ENCODE peak calls at places on chromosome 6, in ten cellular contexts. B, U, C, S, H, G, N, E, Z and Q are unnamed samples.

GRCh38 chr6:152063170-152063921 is 255.9 kb downstream of the ESR1 start:
- DNase-seq in E (no peak), C (no peak), B (no peak), U (no peak), H (no peak), G (peak; percentile 38), Z (no peak), S (no peak), N (no peak), Q (no peak)

GRCh38 chr6:148343028-148343374 is 363 bp downstream of the SASH1 start:
- DNase-seq in Z (no peak), U (no peak), E (no peak), S (peak; percentile 60), C (no peak), N (no peak), H (peak; percentile 47), B (no peak), G (no peak), Q (no peak)

GRCh38 chr6:1227935-1228753 is 83.8 kb upstream of the FOXQ1 start:
- DNase-seq in E (no peak), S (no peak), N (no peak), B (no peak), Z (peak; percentile 80), U (no peak), C (no peak), H (no peak), G (no peak), Q (no peak)

GRCh38 chr6:3265671-3266070 is 6.9 kb downstream of the PSMG4 start:
- DNase-seq in H (no peak), S (no peak), Z (no peak), E (no peak), U (no peak), G (no peak), C (no peak), N (no peak), B (no peak), Q (no peak)

GRCh38 chr6:108580645-108581044 is 19.9 kb downstream of the FOXO3 start:
- DNase-seq in H (no peak), C (no peak), G (no peak), Z (no peak), N (no peak), B (no peak), U (no peak), E (no peak), S (no peak), Q (no peak)

GRCh38 chr6:3797231-3798200 is 46.0 kb upstream of the PXDC1 start:
- DNase-seq in B (no peak), N (no peak), G (peak; percentile 93), E (no peak), U (no peak), H (peak; percentile 31), C (no peak), Z (peak; percentile 63), S (no peak), Q (no peak)

GRCh38 chr6:132763269-132763668 is 5.6 kb upstream of the VNN2 start:
- DNase-seq in H (peak; percentile 71), S (no peak), Z (no peak), G (no peak), C (no peak), B (no peak), E (no peak), U (no peak), N (no peak), Q (peak; percentile 76)

GRCh38 chr6:21665436-21666199 is 72.1 kb downstream of the SOX4 start:
- DNase-seq in S (peak; percentile 50), G (no peak), H (no peak), C (no peak), U (no peak), E (no peak), B (peak; percentile 12), N (peak; percentile 44), Z (no peak), Q (peak; percentile 3)

GRCh38 chr6:145626857-145627256 is 108.5 kb downstream of the EPM2A start:
- DNase-seq in U (no peak), N (no peak), S (no peak), G (no peak), B (no peak), E (no peak), H (no peak), C (no peak), Z (no peak), Q (no peak)

GRCh38 chr6:138972226-138972665 is 15.8 kb downstream of the REPS1 start:
- DNase-seq in E (no peak), U (no peak), H (no peak), G (peak; percentile 60), Z (peak; percentile 58), N (no peak), C (no peak), S (no peak), B (no peak), Q (no peak)

GRCh38 chr6:36980876-36981619 is 4.9 kb downstream of the MTCH1 start:
- DNase-seq in H (no peak), C (no peak), G (no peak), E (no peak), S (no peak), N (no peak), U (no peak), B (no peak), Z (no peak), Q (no peak)

GRCh38 chr6:104253236-104253635 is 606.5 kb downstream of the HACE1 start:
- DNase-seq in E (no peak), U (no peak), G (no peak), C (no peak), H (no peak), N (no peak), Z (no peak), S (no peak), B (no peak), Q (no peak)

GRCh38 chr6:13427838-13428527 is 59.4 kb downstream of the GFOD1 start:
- DNase-seq in G (no peak), U (no peak), Z (no peak), S (no peak), C (no peak), H (peak; percentile 88), B (no peak), E (no peak), N (peak; percentile 32), Q (peak; percentile 94)

GRCh38 chr6:129203190-129203900 is 320.4 kb downstream of the LAMA2 start:
- DNase-seq in S (peak; percentile 32), U (no peak), H (no peak), E (no peak), N (no peak), B (no peak), C (no peak), G (peak; percentile 60), Z (no peak), Q (no peak)

GRCh38 chr6:160160450-160160849 is 38.8 kb downstream of the SLC22A1 start:
- DNase-seq in Z (peak; percentile 54), E (no peak), U (no peak), G (no peak), S (no peak), B (no peak), H (no peak), C (no peak), N (no peak), Q (no peak)
- TF ChIP-seq CTCF in Z (peak; percentile 40), E (peak; percentile 7), U (no peak), G (peak; percentile 6), S (no peak), B (no peak), H (no peak), C (no peak), N (no peak), Q (no peak)

GRCh38 chr6:50087231-50087954 is 37.7 kb upstream of the DEFB112 start:
- DNase-seq in E (no peak), N (no peak), G (peak; percentile 56), H (no peak), Z (peak; percentile 24), U (no peak), B (no peak), C (no peak), S (no peak), Q (no peak)
- TF ChIP-seq CTCF in E (no peak), N (no peak), G (peak; percentile 12), H (no peak), Z (no peak), U (no peak), B (no peak), C (no peak), S (no peak), Q (no peak)

DNA sequence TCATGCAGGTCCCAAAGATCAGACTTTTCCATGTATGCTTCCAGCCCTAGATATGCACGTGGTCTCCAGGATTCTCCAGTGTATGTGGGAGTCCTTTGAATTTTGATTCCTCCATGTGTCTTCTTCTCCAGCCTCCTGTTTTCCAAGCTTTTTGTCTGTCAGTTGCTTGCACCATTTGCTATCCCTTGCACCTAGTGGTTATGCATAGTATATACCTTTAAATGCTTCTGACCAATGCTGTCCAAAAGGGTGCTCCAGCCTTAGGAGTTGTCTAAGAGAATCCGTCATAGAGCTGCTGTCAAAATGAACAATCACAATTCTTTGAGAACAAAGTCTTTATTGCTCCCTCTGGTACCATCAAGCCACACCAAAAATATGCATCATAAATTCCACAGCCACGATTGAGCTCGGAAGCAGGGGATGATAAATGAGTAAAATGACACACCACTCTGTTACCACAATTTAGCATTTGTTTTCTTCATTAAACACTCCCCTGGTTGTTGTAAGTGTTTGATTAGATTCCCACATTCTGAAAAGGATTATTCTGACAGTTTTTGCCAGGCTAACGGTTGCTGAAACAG is 706.2 kb upstream of the GJE1 start:
- DNase-seq in H (no peak), E (no peak), N (no peak), G (peak; percentile 61), S (no peak), U (no peak), Z (no peak), C (no peak), B (no peak), Q (no peak)
- TF ChIP-seq CTCF in H (no peak), E (no peak), N (no peak), G (no peak), S (no peak), U (no peak), Z (no peak), C (no peak), B (peak; percentile 21), Q (no peak)

GRCh38 chr6:100461920-100462295 is 2.8 kb downstream of the SIM1 start:
- DNase-seq in B (no peak), Z (no peak), E (no peak), C (no peak), U (no peak), H (no peak), S (no peak), N (no peak), G (no peak), Q (no peak)

GRCh38 chr6:100459291-100459690 is 5.4 kb downstream of the SIM1 start:
- DNase-seq in H (no peak), C (no peak), Z (no peak), G (no peak), S (no peak), E (no peak), N (no peak), B (no peak), U (no peak), Q (no peak)

GRCh38 chr6:100461273-100461919 is 3.3 kb downstream of the SIM1 start:
- DNase-seq in N (peak; percentile 67), S (peak; percentile 74), Z (no peak), H (no peak), G (no peak), U (no peak), C (no peak), B (no peak), E (no peak), Q (no peak)

GRCh38 chr6:100462396-100462795 is 2.3 kb downstream of the SIM1 start:
- DNase-seq in N (no peak), H (no peak), S (no peak), C (no peak), G (no peak), Z (no peak), B (no peak), E (no peak), U (no peak), Q (no peak)

GRCh38 chr6:100460650-100461204 is 4.0 kb downstream of the SIM1 start:
- DNase-seq in E (no peak), N (no peak), B (no peak), H (no peak), C (no peak), U (no peak), S (no peak), G (no peak), Z (no peak), Q (no peak)
- TF ChIP-seq CTCF in E (peak; percentile 8), N (peak; percentile 71), B (peak; percentile 65), H (no peak), C (no peak), U (no peak), S (peak; percentile 62), G (peak; percentile 38), Z (peak; percentile 31), Q (no peak)